ENCODE peak calls at places on chromosomes 13 and 19, in nine cellular contexts. E is AG08395; C is GM18507; I is Karpas-422; B is AG04450; L is colonic mucosa; F is neural crest cell; V is activated CD4-positive, alpha-beta T cell treated with anti-CD3 and anti-CD28 coated beads for 1 hour; G is astrocyte of the spinal cord. S is an unnamed sample.

GRCh38 chr13:112014857-112015256 is 52.1 kb upstream of the SOX1 start:
- DNase-seq in E (no peak), C (no peak), I (no peak), B (no peak), L (no peak), F (no peak), V (no peak), G (no peak), S (no peak)

GRCh38 chr19:16258440-16258903 is 60.8 kb downstream of the AP1M1 start:
- DNase-seq in E (no peak), C (no peak), I (peak), B (no peak), L (peak), F (no peak), V (no peak), G (no peak), S (no peak)

GRCh38 chr13:112943309-112944125 is 25.5 kb upstream of the MCF2L start:
- DNase-seq in E (peak), C (no peak), I (no peak), B (no peak), L (peak), F (peak), V (no peak), G (peak), S (no peak)

GRCh38 chr19:13118424-13119193 is 545 bp downstream of the NACC1 start:
- DNase-seq in E (peak), C (no peak), I (peak), B (no peak), L (peak), F (no peak), V (no peak), G (peak), S (no peak)

GRCh38 chr19:51027873-51028272 is 1.5 kb upstream of the KLK11 start:
- DNase-seq in E (no peak), C (no peak), I (no peak), B (no peak), L (no peak), F (no peak), V (no peak), G (no peak), S (no peak)

GRCh38 chr13:50387124-50387581 is 371.9 kb downstream of the KCNRG start:
- DNase-seq in E (peak), C (no peak), I (peak), B (no peak), L (peak), F (no peak), V (peak), G (peak), S (peak)

GRCh38 chr13:30864352-30865130 is 41.5 kb upstream of the MEDAG start:
- DNase-seq in E (peak), C (no peak), I (no peak), B (peak), L (no peak), F (no peak), V (no peak), G (peak), S (peak)

GRCh38 chr19:4278926-4279529 is at the start of gene SHD:
- DNase-seq in E (no peak), C (no peak), I (peak), B (no peak), L (no peak), F (peak), V (no peak), G (no peak), S (no peak)

GRCh38 chr13:102839462-102839861 is 6.4 kb upstream of the ERCC5 start:
- DNase-seq in E (peak), C (no peak), I (no peak), B (no peak), L (no peak), F (no peak), V (no peak), G (no peak), S (peak)

GRCh38 chr13:73090116-73090811 is 31.5 kb downstream of the KLF5 start:
- DNase-seq in E (peak), C (no peak), I (no peak), B (peak), L (peak), F (no peak), V (no peak), G (peak), S (peak)